ENCODE peak calls at places on chromosomes 13 and 19, in four cellular contexts. One of them, this sample, is unnamed.

GRCh38 chr13:97911311-97912138 is 42.0 kb upstream of the IPO5 start:
- DNase-seq in IMR-90: peak; percentile 32
- DNase-seq in K562: peak; percentile 15
- DNase-seq in GM12878: no peak
- DNase-seq in this sample: peak; percentile 54

GRCh38 chr19:45512881-45513483 is 5.7 kb downstream of the VASP start:
- DNase-seq in GM12878: no peak
- DNase-seq in K562: no peak
- DNase-seq in IMR-90: no peak
- DNase-seq in this sample: no peak

GRCh38 chr19:32748497-32748896 is 28.9 kb downstream of the TDRD12 start:
- DNase-seq in GM12878: no peak
- DNase-seq in IMR-90: no peak
- DNase-seq in K562: peak; percentile 51
- DNase-seq in this sample: no peak

GRCh38 chr13:70310720-70311119 is 202.5 kb upstream of the KLHL1 start:
- DNase-seq in IMR-90: no peak
- DNase-seq in GM12878: no peak
- DNase-seq in K562: no peak
- DNase-seq in this sample: no peak

GRCh38 chr19:19528721-19529490 is at the start of gene YJEFN3:
- DNase-seq in IMR-90: peak; percentile 19
- DNase-seq in GM12878: no peak
- DNase-seq in K562: no peak
- DNase-seq in this sample: no peak

GRCh38 chr19:14479985-14480694 is 5.0 kb upstream of the PTGER1 start:
- DNase-seq in K562: peak; percentile 85
- DNase-seq in GM12878: no peak
- DNase-seq in IMR-90: peak; percentile 20
- DNase-seq in this sample: no peak

GRCh38 chr13:65461590-65461989 is 1768.5 kb downstream of the PCDH9 start:
- DNase-seq in IMR-90: peak; percentile 83
- DNase-seq in K562: no peak
- DNase-seq in GM12878: no peak
- DNase-seq in this sample: no peak

GRCh38 chr13:24631922-24632321 is 48.3 kb upstream of the ATP12A start:
- DNase-seq in IMR-90: no peak
- DNase-seq in K562: no peak
- DNase-seq in GM12878: no peak
- DNase-seq in this sample: no peak

GRCh38 chr13:113034451-113035208 is 65.6 kb downstream of the MCF2L start:
- DNase-seq in IMR-90: peak; percentile 56
- DNase-seq in GM12878: no peak
- DNase-seq in K562: peak; percentile 44
- DNase-seq in this sample: peak; percentile 72

GRCh38 chr19:34733266-34733825 is 697 bp upstream of the ZNF181 start:
- DNase-seq in GM12878: no peak
- DNase-seq in K562: peak; percentile 42
- DNase-seq in IMR-90: no peak
- DNase-seq in this sample: no peak

GRCh38 chr13:45773236-45773635 is 71.1 kb downstream of the CBY2 start:
- DNase-seq in IMR-90: peak; percentile 79
- DNase-seq in GM12878: no peak
- DNase-seq in K562: no peak
- DNase-seq in this sample: no peak

GRCh38 chr13:24911135-24911524 is 147.2 kb downstream of the RNF17 start:
- DNase-seq in GM12878: no peak
- DNase-seq in K562: peak; percentile 11
- DNase-seq in IMR-90: peak; percentile 74
- DNase-seq in this sample: no peak

DNA sequence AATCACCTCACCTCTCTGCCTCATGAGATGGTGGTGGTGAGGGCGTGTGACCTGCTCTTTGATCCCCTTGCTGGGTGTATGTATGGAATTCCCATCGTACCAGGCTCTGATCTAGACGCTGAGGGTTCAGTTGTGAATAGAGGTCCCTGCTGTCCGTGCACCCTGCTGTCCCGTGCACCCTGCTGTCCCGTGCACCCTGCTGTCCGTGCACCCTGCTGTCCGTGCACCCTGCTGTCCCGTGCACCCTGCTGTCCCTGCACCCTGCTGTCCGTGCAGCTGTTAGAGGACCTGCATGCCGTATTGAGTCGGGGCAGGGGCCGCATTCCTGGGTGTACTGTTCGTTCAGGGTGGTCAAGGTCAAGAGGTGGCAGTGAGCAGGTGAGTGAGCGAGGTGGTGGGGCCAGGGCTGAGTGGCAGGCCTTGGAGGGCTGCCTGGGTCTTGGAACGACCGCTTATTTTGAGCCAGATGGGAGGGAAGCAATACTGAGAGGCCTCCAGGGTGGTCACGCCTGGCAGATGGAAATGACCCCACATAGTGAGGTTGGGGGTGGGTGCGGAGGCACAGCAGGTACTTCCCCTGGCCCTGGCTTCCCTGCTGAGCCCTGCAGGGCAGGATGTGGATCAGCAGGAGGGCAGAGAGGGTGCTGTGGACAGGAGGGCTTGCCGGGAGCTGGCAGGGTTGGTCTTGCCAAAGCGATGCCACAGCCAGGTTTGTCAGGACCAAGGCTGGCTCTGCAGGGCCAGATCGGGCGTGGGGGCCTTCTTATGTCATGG is 4.6 kb upstream of the EPN1 start:
- DNase-seq in IMR-90: peak; percentile 20
- DNase-seq in GM12878: no peak
- DNase-seq in K562: no peak
- DNase-seq in this sample: no peak
- TF ChIP-seq CHD1 in IMR-90: no peak
- TF ChIP-seq CHD1 in GM12878: no peak
- TF ChIP-seq CHD1 in K562: no peak
- TF ChIP-seq CHD1 in this sample: no peak

GRCh38 chr13:27481766-27482165 is 31.4 kb upstream of the MTIF3 start:
- DNase-seq in K562: peak; percentile 69
- DNase-seq in GM12878: no peak
- DNase-seq in IMR-90: peak; percentile 10
- DNase-seq in this sample: peak; percentile 95
- TF ChIP-seq CHD1 in K562: no peak
- TF ChIP-seq CHD1 in GM12878: no peak
- TF ChIP-seq CHD1 in IMR-90: no peak
- TF ChIP-seq CHD1 in this sample: no peak

GRCh38 chr19:47280183-47280797 is 5.6 kb downstream of the INAFM1 start:
- DNase-seq in K562: peak; percentile 73
- DNase-seq in GM12878: no peak
- DNase-seq in IMR-90: no peak
- DNase-seq in this sample: no peak
- TF ChIP-seq CHD1 in K562: no peak
- TF ChIP-seq CHD1 in GM12878: no peak
- TF ChIP-seq CHD1 in IMR-90: no peak
- TF ChIP-seq CHD1 in this sample: no peak

GRCh38 chr19:12667903-12668302 is 1.3 kb downstream of the WDR83 start:
- DNase-seq in IMR-90: no peak
- DNase-seq in K562: no peak
- DNase-seq in GM12878: no peak
- DNase-seq in this sample: no peak

GRCh38 chr19:12664406-12665280 is 1.9 kb downstream of the MAN2B1 start:
- DNase-seq in IMR-90: no peak
- DNase-seq in K562: peak; percentile 79
- DNase-seq in GM12878: no peak
- DNase-seq in this sample: peak; percentile 88

GRCh38 chr19:12665646-12666304 is 767 bp downstream of the MAN2B1 start:
- DNase-seq in K562: no peak
- DNase-seq in IMR-90: peak; percentile 10
- DNase-seq in GM12878: no peak
- DNase-seq in this sample: no peak

GRCh38 chr19:12666305-12667048 is at the start of the genes MAN2B1 and WDR83:
- DNase-seq in IMR-90: peak; percentile 52
- DNase-seq in K562: peak; percentile 93
- DNase-seq in GM12878: no peak
- DNase-seq in this sample: no peak

DNA sequence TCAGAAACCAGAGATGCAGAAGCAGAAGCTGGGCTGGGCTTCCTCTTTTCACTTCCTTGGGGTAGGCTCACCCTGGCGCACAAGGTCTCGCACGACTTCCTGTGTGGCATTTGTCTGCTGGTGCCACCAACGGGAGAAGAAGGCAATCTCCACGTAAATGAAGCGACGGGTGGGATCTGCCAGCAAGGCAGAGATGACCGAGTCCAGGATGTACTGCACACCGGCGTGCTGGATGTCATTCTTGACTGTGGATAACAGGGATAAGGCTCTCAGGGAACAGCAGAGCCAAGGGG is 1.3 kb downstream of the MAN2B1 start:
- DNase-seq in IMR-90: no peak
- DNase-seq in GM12878: peak; percentile 61
- DNase-seq in K562: no peak
- DNase-seq in this sample: no peak
- TF ChIP-seq CHD1 in IMR-90: no peak
- TF ChIP-seq CHD1 in GM12878: no peak
- TF ChIP-seq CHD1 in K562: no peak
- TF ChIP-seq CHD1 in this sample: no peak

DNA sequence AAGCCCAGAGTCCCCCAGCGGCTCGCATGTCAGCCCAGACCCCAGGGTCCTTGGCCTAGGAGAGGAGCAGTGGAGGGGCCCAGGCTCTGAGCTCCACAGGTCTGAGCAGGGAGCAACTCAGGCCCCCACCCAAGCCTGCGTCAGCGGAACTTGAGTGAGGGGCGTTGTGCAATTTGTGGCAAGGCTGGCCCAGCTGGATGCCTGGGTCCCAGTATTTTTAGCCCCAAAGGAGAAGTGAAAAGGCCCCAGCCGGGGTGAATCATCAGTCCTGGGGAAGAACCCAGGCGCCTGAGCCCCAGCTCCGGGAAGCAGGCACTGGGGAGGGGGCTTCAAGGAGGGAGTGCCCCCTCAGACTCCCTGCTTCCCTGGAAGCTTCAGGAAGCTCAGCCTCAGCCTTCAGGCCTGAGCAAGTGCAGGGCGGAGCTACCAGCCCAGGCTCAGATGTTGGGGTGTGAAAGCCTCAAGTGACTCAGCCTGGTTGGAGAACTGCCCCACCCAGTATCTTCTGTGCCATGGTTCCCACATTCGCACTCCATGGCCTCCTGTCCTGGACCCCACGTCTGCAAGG is 7.2 kb downstream of the MED29 start:
- DNase-seq in IMR-90: peak; percentile 84
- DNase-seq in K562: no peak
- DNase-seq in GM12878: no peak
- DNase-seq in this sample: no peak
- TF ChIP-seq CHD1 in IMR-90: no peak
- TF ChIP-seq CHD1 in K562: no peak
- TF ChIP-seq CHD1 in GM12878: no peak
- TF ChIP-seq CHD1 in this sample: no peak

DNA sequence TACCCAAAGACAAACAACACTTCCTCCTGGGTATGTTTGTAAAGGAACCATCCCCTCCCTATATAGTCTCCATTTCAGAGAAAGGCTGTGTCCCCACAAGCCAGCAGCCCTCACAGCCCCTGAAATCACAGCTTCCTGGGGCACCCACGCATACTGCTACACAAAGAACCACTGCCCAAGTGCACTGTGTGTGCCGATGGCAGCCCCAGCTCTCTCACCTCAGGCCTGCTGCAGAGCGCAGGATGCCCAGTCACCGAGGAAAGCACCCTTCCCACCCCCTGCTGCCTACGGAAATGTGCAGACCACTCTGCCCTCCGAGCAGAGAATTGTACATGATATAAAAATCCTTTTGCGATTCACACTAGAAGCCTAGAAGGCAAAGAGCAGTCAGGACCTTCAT is 39.4 kb downstream of the SOHLH2 start:
- DNase-seq in K562: no peak
- DNase-seq in GM12878: no peak
- DNase-seq in IMR-90: no peak
- DNase-seq in this sample: no peak
- TF ChIP-seq CHD1 in K562: no peak
- TF ChIP-seq CHD1 in GM12878: no peak
- TF ChIP-seq CHD1 in IMR-90: no peak
- TF ChIP-seq CHD1 in this sample: no peak

DNA sequence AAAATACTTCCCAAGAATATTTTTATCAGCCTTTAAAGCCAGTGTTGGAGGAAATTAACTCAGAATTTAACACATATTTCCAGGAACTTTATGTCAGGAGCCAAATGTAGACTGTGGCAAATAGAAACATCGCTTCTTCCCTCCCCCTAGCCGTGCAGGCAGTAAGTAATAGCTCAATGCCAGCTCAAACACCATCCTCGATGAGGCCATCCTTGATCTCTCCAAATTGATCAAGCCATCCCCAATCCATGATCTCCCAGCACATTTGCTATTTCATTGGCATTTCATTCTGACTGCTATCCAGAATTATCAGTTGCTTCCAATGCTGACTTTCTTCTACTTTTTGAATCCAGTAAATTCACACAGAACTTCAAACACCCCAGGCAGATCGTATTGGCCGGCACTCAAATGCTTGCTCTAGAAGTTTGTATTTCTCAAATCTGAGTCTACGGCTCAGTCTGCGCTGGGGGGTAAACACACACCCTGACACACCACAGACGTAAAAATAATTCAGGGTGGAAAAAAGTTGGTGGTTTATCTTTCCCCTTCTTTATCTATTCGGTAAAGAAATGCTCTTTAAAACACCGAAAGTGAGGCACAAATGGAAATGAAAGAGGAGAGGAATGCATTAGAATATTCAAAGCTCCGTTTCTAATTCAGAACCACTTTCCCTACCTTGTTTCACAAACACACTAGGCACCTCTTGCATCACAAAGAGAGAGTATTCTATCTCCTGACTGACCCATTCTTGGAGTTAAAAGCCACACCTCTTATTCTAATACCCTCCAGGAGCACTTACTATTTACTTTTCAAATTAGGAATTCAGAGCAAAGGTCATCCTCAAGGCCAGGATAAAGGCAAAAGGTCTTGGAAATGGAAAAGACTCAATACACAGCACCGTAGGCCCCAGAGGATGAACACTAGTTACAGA is 991 bp downstream of the OBI1 start:
- DNase-seq in GM12878: no peak
- DNase-seq in K562: no peak
- DNase-seq in IMR-90: peak; percentile 8
- DNase-seq in this sample: no peak
- TF ChIP-seq CHD1 in GM12878: no peak
- TF ChIP-seq CHD1 in K562: no peak
- TF ChIP-seq CHD1 in IMR-90: no peak
- TF ChIP-seq CHD1 in this sample: no peak

DNA sequence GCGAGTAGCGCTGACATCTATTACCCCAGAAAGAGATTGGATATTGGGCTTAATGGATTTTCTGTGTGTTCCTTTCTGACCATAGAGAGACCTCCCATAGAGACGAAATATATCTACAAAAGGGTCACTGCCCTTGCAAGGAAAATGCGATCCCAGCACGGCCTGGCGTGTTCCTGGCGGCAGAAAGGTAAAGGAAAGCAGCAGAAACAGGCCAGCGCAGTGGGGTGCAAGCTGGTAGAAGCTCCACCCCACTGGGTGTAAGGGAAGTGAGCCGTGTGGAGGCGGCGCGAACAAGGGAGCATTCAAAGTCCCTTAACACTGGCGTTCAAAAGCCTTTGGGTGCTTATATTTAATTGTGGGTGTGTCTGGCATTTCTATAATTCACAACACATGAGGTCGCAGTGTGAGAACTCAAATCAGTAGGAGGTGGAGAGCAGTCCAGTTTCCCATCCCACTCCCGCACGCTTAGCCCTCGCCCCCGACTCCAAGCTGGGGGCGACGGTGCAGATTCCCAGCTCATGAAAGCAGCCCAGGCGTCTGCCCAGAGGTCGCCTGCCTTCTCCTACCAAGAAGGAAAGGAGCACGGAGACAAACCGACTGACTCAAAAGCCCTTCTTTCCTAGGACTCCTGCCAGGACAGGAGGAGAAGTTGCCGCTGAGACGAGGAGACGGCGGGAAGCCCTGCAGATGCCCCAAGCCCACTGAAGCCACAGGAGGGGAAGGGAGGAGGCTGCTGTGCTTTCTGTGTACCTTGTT is 478.4 kb downstream of the FOXO1 start:
- DNase-seq in GM12878: no peak
- DNase-seq in K562: no peak
- DNase-seq in IMR-90: no peak
- DNase-seq in this sample: no peak
- TF ChIP-seq CHD1 in GM12878: no peak
- TF ChIP-seq CHD1 in K562: no peak
- TF ChIP-seq CHD1 in IMR-90: no peak
- TF ChIP-seq CHD1 in this sample: no peak

This sample was measured in H1.